ENCODE peak calls at places on chromosomes 3 and 15, in five cellular contexts. S is colonic mucosa; V is CD8-positive, alpha-beta T cell; X is H1; G is HepG2. E is an unnamed sample. For H3K9me3, the result is how much of the 10 kb centered on the place peaks cover.

GRCh38 chr15:72271895-72272212 is 500 bp downstream of the PARP6 start:
- DNase-seq in X (no peak), S (no peak), G (no peak), V (no peak), E (peak)

GRCh38 chr3:177483182-177483967 is 286.1 kb upstream of the TBL1XR1 start:
- DNase-seq in X (no peak), G (peak), V (no peak), S (no peak), E (no peak)

GRCh38 chr3:187783098-187783497 is 37.8 kb upstream of the BCL6 start:
- DNase-seq in G (no peak), V (no peak), S (no peak), X (no peak), E (no peak)

GRCh38 chr3:72791132-72791531 is 57.1 kb downstream of the SHQ1 start:
- DNase-seq in X (no peak), S (no peak), G (no peak), V (no peak), E (no peak)

GRCh38 chr3:31064021-31064420 is 169.6 kb upstream of the GADL1 start:
- DNase-seq in X (no peak), G (no peak), S (no peak), V (no peak), E (no peak)

GRCh38 chr15:61041886-61042285 is 187.2 kb downstream of the RORA start:
- DNase-seq in S (no peak), V (no peak), X (no peak), G (no peak), E (no peak)

GRCh38 chr3:94360982-94361381 is 298.1 kb downstream of the NSUN3 start:
- DNase-seq in S (peak), V (no peak), G (no peak), X (no peak), E (peak)

GRCh38 chr3:185406127-185406620 is 43.2 kb downstream of the MAP3K13 start:
- DNase-seq in X (no peak), V (no peak), S (no peak), G (no peak), E (no peak)

GRCh38 chr3:146189519-146190173 is 28.7 kb upstream of the PLOD2 start:
- DNase-seq in S (no peak), G (peak), V (no peak), X (no peak), E (no peak)

GRCh38 chr3:47412453-47412756 is 31.6 kb downstream of the PTPN23 start:
- DNase-seq in S (no peak), X (no peak), V (no peak), G (no peak), E (no peak)
- H3K9me3 ChIP-seq in S (under half), X (under half), V (under half), G (under half), E (under half)

GRCh38 chr15:63083046-63083445 is 38.6 kb upstream of the LACTB start:
- DNase-seq in X (no peak), S (no peak), G (no peak), V (no peak), E (no peak)
- H3K9me3 ChIP-seq in X (under half), S (under half), G (under half), V (under half), E (under half)

DNA sequence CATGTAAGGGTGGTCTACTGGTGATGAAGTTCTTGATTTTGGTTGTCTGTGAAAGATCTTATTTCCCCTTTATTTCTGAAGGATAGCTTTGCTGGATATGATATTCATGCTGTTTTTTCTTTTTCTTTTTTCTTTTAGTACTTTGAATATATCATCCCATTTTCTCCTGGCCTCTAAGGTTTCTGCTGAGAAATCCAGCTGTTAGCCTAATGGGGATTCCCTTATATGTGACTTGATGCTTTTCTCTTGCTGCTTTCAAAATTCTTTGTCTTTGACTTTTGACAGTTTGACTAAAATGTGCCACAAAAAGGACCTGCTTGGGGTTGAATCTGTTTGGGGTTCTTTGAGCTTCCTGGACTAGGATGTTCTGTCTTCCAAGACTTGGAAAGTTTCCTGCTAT is 62.6 kb downstream of the AP4E1 start:
- DNase-seq in V (no peak), G (no peak), X (no peak), S (no peak), E (no peak)
- H3K9me3 ChIP-seq in V (under half), G (under half), X (under half), S (under half), E (under half)

GRCh38 chr3:132289311-132289710 is 27.9 kb upstream of the ACP3 start:
- DNase-seq in X (no peak), V (no peak), G (no peak), S (no peak), E (no peak)
- H3K9me3 ChIP-seq in X (under half), V (under half), G (under half), S (under half), E (under half)

GRCh38 chr3:45273681-45274515 is 47.8 kb upstream of the TMEM158 start:
- DNase-seq in S (no peak), V (no peak), X (no peak), G (no peak), E (no peak)

GRCh38 chr3:45275006-45275704 is 49.1 kb upstream of the TMEM158 start:
- DNase-seq in S (no peak), V (no peak), X (no peak), G (no peak), E (no peak)

GRCh38 chr3:45280971-45281370 is 54.9 kb upstream of the TMEM158 start:
- DNase-seq in V (no peak), G (no peak), X (no peak), S (no peak), E (no peak)

GRCh38 chr3:45280227-45280626 is 54.1 kb upstream of the TMEM158 start:
- DNase-seq in G (no peak), X (no peak), V (no peak), S (no peak), E (no peak)

GRCh38 chr3:45277636-45278035 is 51.5 kb upstream of the TMEM158 start:
- DNase-seq in S (no peak), V (no peak), X (no peak), G (no peak), E (no peak)
- H3K9me3 ChIP-seq in S (under half), V (under half), X (under half), G (under half), E (under half)

GRCh38 chr15:92944946-92945521 is 44.9 kb downstream of the CHD2 start:
- DNase-seq in X (no peak), S (no peak), V (no peak), G (no peak), E (no peak)
- H3K9me3 ChIP-seq in X (under half), S (under half), V (under half), G (under half), E (under half)

GRCh38 chr15:25057574-25057973 is 102.8 kb downstream of the SNRPN start:
- DNase-seq in S (no peak), X (no peak), G (no peak), V (no peak), E (peak)

GRCh38 chr15:25056484-25057429 is 102.0 kb downstream of the SNRPN start:
- DNase-seq in S (peak), G (no peak), V (no peak), X (no peak), E (no peak)

GRCh38 chr15:25054329-25054728 is 99.5 kb downstream of the SNRPN start:
- DNase-seq in X (no peak), V (no peak), G (no peak), S (no peak), E (no peak)

GRCh38 chr15:25054943-25055342 is 100.2 kb downstream of the SNRPN start:
- DNase-seq in S (no peak), G (no peak), V (no peak), X (no peak), E (no peak)

DNA sequence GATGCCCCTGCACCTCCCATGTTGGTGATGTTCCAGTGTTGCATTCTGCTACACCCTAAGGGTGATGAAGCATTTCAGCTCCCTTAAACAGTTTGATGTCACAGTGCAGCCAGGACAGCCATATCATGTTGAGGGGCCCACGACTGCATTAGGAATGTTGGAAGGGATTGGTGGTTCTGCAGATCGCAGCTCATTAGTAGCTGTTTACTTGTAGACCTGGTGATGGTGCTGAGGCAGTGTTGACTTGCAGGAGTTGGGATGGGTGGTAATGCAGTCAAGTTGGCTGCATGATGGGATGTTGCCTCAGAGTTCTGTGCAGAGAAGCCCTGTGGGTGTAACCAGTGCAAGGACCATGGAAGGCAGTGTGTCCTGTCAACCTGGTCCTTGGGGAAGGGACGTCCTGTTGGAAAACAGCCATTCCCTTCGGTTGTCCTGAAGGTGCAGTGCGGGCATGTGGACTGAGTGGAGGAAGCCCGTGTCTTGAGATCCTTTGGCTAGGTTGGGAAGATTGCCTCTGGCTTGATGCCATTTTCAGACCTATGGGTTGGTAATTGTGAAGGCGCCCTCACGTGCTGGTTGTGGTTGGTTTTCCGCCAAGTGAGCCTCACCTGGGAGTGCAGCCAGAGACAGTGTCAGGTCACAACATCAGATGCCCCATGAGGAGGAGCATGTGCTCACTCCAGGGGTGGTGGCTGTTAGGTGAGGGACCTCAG is 100.7 kb downstream of the SNRPN start:
- DNase-seq in V (no peak), G (no peak), S (peak), X (no peak), E (no peak)
- H3K9me3 ChIP-seq in V (half or more), G (half or more), S (under half), X (half or more), E (under half)

GRCh38 chr3:124559650-124560405 is 170.4 kb upstream of the UMPS start:
- DNase-seq in X (no peak), V (peak), S (peak), G (peak), E (peak)
- H3K9me3 ChIP-seq in X (under half), V (under half), S (under half), G (under half), E (under half)

E was measured in gastrocnemius medialis.